ENCODE peak calls at places on chromosomes 3 and 15, in six cellular contexts. One of them, this sample, is unnamed.

GRCh38 chr15:64017591-64018163 is 28.6 kb downstream of the DAPK2 start:
- DNase-seq in sciatic nerve: no peak
- DNase-seq in GM12865: no peak
- DNase-seq in CD8-positive, alpha-beta memory T cell: no peak
- DNase-seq in renal cortical epithelial cell: no peak
- DNase-seq in putamen: no peak
- DNase-seq in this sample: no peak

GRCh38 chr3:116442331-116443021 is 2.8 kb downstream of the LSAMP start:
- DNase-seq in putamen: peak
- DNase-seq in CD8-positive, alpha-beta memory T cell: no peak
- DNase-seq in sciatic nerve: no peak
- DNase-seq in GM12865: no peak
- DNase-seq in renal cortical epithelial cell: no peak
- DNase-seq in this sample: no peak

GRCh38 chr3:69200384-69201068 is 78.1 kb upstream of the LMOD3 start:
- DNase-seq in GM12865: no peak
- DNase-seq in renal cortical epithelial cell: peak
- DNase-seq in putamen: peak
- DNase-seq in sciatic nerve: no peak
- DNase-seq in CD8-positive, alpha-beta memory T cell: no peak
- DNase-seq in this sample: no peak

GRCh38 chr3:147015334-147015733 is 391.0 kb downstream of the ZIC4 start:
- DNase-seq in GM12865: no peak
- DNase-seq in renal cortical epithelial cell: no peak
- DNase-seq in CD8-positive, alpha-beta memory T cell: no peak
- DNase-seq in putamen: no peak
- DNase-seq in sciatic nerve: no peak
- DNase-seq in this sample: no peak

GRCh38 chr3:47961036-47961435 is 55.2 kb downstream of the MAP4 start:
- DNase-seq in CD8-positive, alpha-beta memory T cell: no peak
- DNase-seq in putamen: no peak
- DNase-seq in GM12865: no peak
- DNase-seq in sciatic nerve: no peak
- DNase-seq in renal cortical epithelial cell: no peak
- DNase-seq in this sample: no peak

GRCh38 chr3:69817988-69818387 is 78.7 kb downstream of the MITF start:
- DNase-seq in sciatic nerve: no peak
- DNase-seq in CD8-positive, alpha-beta memory T cell: no peak
- DNase-seq in putamen: no peak
- DNase-seq in renal cortical epithelial cell: no peak
- DNase-seq in GM12865: no peak
- DNase-seq in this sample: no peak

GRCh38 chr3:190005343-190006113 is 115.2 kb downstream of the P3H2 start:
- DNase-seq in GM12865: no peak
- DNase-seq in CD8-positive, alpha-beta memory T cell: no peak
- DNase-seq in sciatic nerve: no peak
- DNase-seq in putamen: no peak
- DNase-seq in renal cortical epithelial cell: no peak
- DNase-seq in this sample: no peak

GRCh38 chr15:91311986-91312385 is 211.9 kb downstream of the SV2B start:
- DNase-seq in GM12865: no peak
- DNase-seq in sciatic nerve: no peak
- DNase-seq in CD8-positive, alpha-beta memory T cell: peak
- DNase-seq in putamen: no peak
- DNase-seq in renal cortical epithelial cell: peak
- DNase-seq in this sample: no peak

GRCh38 chr3:123335007-123335670 is 113.8 kb downstream of the ADCY5 start:
- DNase-seq in sciatic nerve: no peak
- DNase-seq in GM12865: peak
- DNase-seq in putamen: no peak
- DNase-seq in CD8-positive, alpha-beta memory T cell: no peak
- DNase-seq in renal cortical epithelial cell: no peak
- DNase-seq in this sample: no peak

GRCh38 chr3:42063886-42064285 is 27.3 kb upstream of the TRAK1 start:
- DNase-seq in putamen: no peak
- DNase-seq in GM12865: no peak
- DNase-seq in renal cortical epithelial cell: no peak
- DNase-seq in CD8-positive, alpha-beta memory T cell: no peak
- DNase-seq in sciatic nerve: no peak
- DNase-seq in this sample: no peak

GRCh38 chr3:169391672-169392071 is 271.8 kb downstream of the MECOM start:
- DNase-seq in CD8-positive, alpha-beta memory T cell: no peak
- DNase-seq in GM12865: no peak
- DNase-seq in sciatic nerve: no peak
- DNase-seq in renal cortical epithelial cell: no peak
- DNase-seq in putamen: no peak
- DNase-seq in this sample: no peak

GRCh38 chr3:193767353-193768068 is 174.5 kb downstream of the OPA1 start:
- DNase-seq in renal cortical epithelial cell: no peak
- DNase-seq in putamen: no peak
- DNase-seq in GM12865: no peak
- DNase-seq in CD8-positive, alpha-beta memory T cell: no peak
- DNase-seq in sciatic nerve: no peak
- DNase-seq in this sample: no peak

GRCh38 chr15:52179278-52180195 is 11.7 kb downstream of the GNB5 start:
- DNase-seq in sciatic nerve: peak
- DNase-seq in renal cortical epithelial cell: peak
- DNase-seq in putamen: peak
- DNase-seq in CD8-positive, alpha-beta memory T cell: peak
- DNase-seq in GM12865: peak
- DNase-seq in this sample: peak

GRCh38 chr15:25226360-25226759 is 212.5 kb downstream of the UBE3A start:
- DNase-seq in GM12865: no peak
- DNase-seq in sciatic nerve: no peak
- DNase-seq in putamen: no peak
- DNase-seq in renal cortical epithelial cell: no peak
- DNase-seq in CD8-positive, alpha-beta memory T cell: no peak
- DNase-seq in this sample: no peak

GRCh38 chr15:35626984-35627383 is 81.0 kb upstream of the DPH6 start:
- DNase-seq in renal cortical epithelial cell: no peak
- DNase-seq in CD8-positive, alpha-beta memory T cell: no peak
- DNase-seq in putamen: no peak
- DNase-seq in GM12865: no peak
- DNase-seq in sciatic nerve: no peak
- DNase-seq in this sample: no peak

GRCh38 chr3:38088126-38088525 is 48.8 kb downstream of the ACAA1 start:
- DNase-seq in sciatic nerve: no peak
- DNase-seq in GM12865: no peak
- DNase-seq in CD8-positive, alpha-beta memory T cell: no peak
- DNase-seq in putamen: no peak
- DNase-seq in renal cortical epithelial cell: no peak
- DNase-seq in this sample: no peak

GRCh38 chr15:67480741-67481140 is 40.2 kb upstream of the C15orf61 start:
- DNase-seq in putamen: no peak
- DNase-seq in sciatic nerve: no peak
- DNase-seq in CD8-positive, alpha-beta memory T cell: no peak
- DNase-seq in GM12865: no peak
- DNase-seq in renal cortical epithelial cell: no peak
- DNase-seq in this sample: no peak

GRCh38 chr3:106296111-106296510 is 427.3 kb upstream of the CBLB start:
- DNase-seq in CD8-positive, alpha-beta memory T cell: no peak
- DNase-seq in GM12865: no peak
- DNase-seq in sciatic nerve: no peak
- DNase-seq in renal cortical epithelial cell: peak
- DNase-seq in putamen: no peak
- DNase-seq in this sample: no peak

GRCh38 chr3:14290631-14291385 is 111.6 kb upstream of the SLC6A6 start:
- DNase-seq in renal cortical epithelial cell: peak
- DNase-seq in sciatic nerve: no peak
- DNase-seq in putamen: no peak
- DNase-seq in CD8-positive, alpha-beta memory T cell: no peak
- DNase-seq in GM12865: no peak
- DNase-seq in this sample: no peak

GRCh38 chr15:42549052-42549491 is 434 bp downstream of the HAUS2 start:
- DNase-seq in GM12865: peak
- DNase-seq in renal cortical epithelial cell: peak
- DNase-seq in putamen: peak
- DNase-seq in CD8-positive, alpha-beta memory T cell: no peak
- DNase-seq in sciatic nerve: no peak
- DNase-seq in this sample: no peak

GRCh38 chr3:189588818-189589569 is 42.2 kb upstream of the TP63 start:
- DNase-seq in GM12865: no peak
- DNase-seq in putamen: no peak
- DNase-seq in sciatic nerve: no peak
- DNase-seq in renal cortical epithelial cell: no peak
- DNase-seq in CD8-positive, alpha-beta memory T cell: no peak
- DNase-seq in this sample: no peak

GRCh38 chr3:57091471-57091870 is 31.0 kb downstream of the SPATA12 start:
- DNase-seq in renal cortical epithelial cell: peak
- DNase-seq in sciatic nerve: no peak
- DNase-seq in GM12865: no peak
- DNase-seq in CD8-positive, alpha-beta memory T cell: no peak
- DNase-seq in putamen: no peak
- DNase-seq in this sample: no peak

GRCh38 chr15:78204351-78205309 is 29.7 kb downstream of the ACSBG1 start:
- DNase-seq in sciatic nerve: peak
- DNase-seq in CD8-positive, alpha-beta memory T cell: no peak
- DNase-seq in renal cortical epithelial cell: no peak
- DNase-seq in putamen: peak
- DNase-seq in GM12865: no peak
- DNase-seq in this sample: no peak

GRCh38 chr3:159782724-159783421 is 205.8 kb upstream of the IL12A start:
- DNase-seq in putamen: no peak
- DNase-seq in renal cortical epithelial cell: no peak
- DNase-seq in sciatic nerve: no peak
- DNase-seq in GM12865: no peak
- DNase-seq in CD8-positive, alpha-beta memory T cell: no peak
- DNase-seq in this sample: no peak